ENCODE peak calls at places on chromosome 16, in six cellular contexts. K is lung, M is tibial artery, G is GM12865, W is lower leg skin, H is mesothelial cell of epicardium. O is an unnamed sample.

GRCh38 chr16:19223235-19223847 is 55.3 kb downstream of the SYT17 start:
- DNase-seq in M (no peak), H (no peak), K (no peak), G (peak; percentile 51), W (no peak), O (no peak)

GRCh38 chr16:79188115-79188779 is 412.3 kb downstream of the MAF start:
- DNase-seq in M (no peak), H (no peak), G (no peak), W (no peak), K (no peak), O (no peak)

GRCh38 chr16:2015117-2015946 is 4.3 kb upstream of the NPW start:
- DNase-seq in M (no peak), G (no peak), K (no peak), H (no peak), W (no peak), O (no peak)

GRCh38 chr16:6144441-6144840 is 1046.8 kb upstream of the EEF2KMT start:
- DNase-seq in K (no peak), M (no peak), W (no peak), H (no peak), G (no peak), O (no peak)

GRCh38 chr16:24430937-24431760 is 108.2 kb upstream of the RBBP6 start:
- DNase-seq in H (no peak), K (no peak), M (no peak), W (no peak), G (peak; percentile 73), O (no peak)

GRCh38 chr16:1538804-1539520 is 5.5 kb downstream of the TMEM204 start:
- DNase-seq in M (no peak), K (no peak), G (peak; percentile 45), W (no peak), H (no peak), O (peak; percentile 47)

GRCh38 chr16:86988920-86989715 is 328.1 kb downstream of the C16orf95 start:
- DNase-seq in W (no peak), K (no peak), H (no peak), G (no peak), M (no peak), O (no peak)

GRCh38 chr16:50153648-50154368 is 702 bp downstream of the TENT4B start:
- DNase-seq in W (no peak), M (peak; percentile 31), G (peak; percentile 52), H (peak; percentile 40), K (no peak), O (peak; percentile 56)

GRCh38 chr16:8645141-8645521 is 23.6 kb downstream of the METTL22 start:
- DNase-seq in M (no peak), K (no peak), W (no peak), G (no peak), H (no peak), O (no peak)

GRCh38 chr16:8644151-8644512 is 22.6 kb downstream of the METTL22 start:
- DNase-seq in W (no peak), K (peak; percentile 33), M (no peak), H (no peak), G (no peak), O (no peak)

GRCh38 chr16:8645831-8646230 is 24.3 kb downstream of the METTL22 start:
- DNase-seq in W (no peak), K (no peak), M (no peak), G (no peak), H (no peak), O (no peak)

GRCh38 chr16:8646271-8646670 is 24.8 kb downstream of the METTL22 start:
- DNase-seq in M (no peak), W (no peak), H (no peak), K (no peak), G (no peak), O (no peak)

GRCh38 chr16:8644513-8645140 is 23.1 kb downstream of the METTL22 start:
- DNase-seq in M (peak; percentile 42), H (no peak), K (peak; percentile 34), W (no peak), G (no peak), O (no peak)
- TF ChIP-seq CTCF in M (no peak), H (no peak), K (no peak), W (no peak), G (no peak), O (no peak)

GRCh38 chr16:52555572-52555971 is 8.6 kb upstream of the TOX3 start:
- DNase-seq in H (no peak), M (no peak), W (no peak), G (no peak), K (no peak), O (no peak)

GRCh38 chr16:52556083-52556482 is 9.1 kb upstream of the TOX3 start:
- DNase-seq in M (no peak), H (no peak), K (no peak), G (no peak), W (no peak), O (no peak)

GRCh38 chr16:52554334-52554733 is 7.4 kb upstream of the TOX3 start:
- DNase-seq in H (no peak), M (no peak), K (no peak), G (no peak), W (no peak), O (no peak)

GRCh38 chr16:52552643-52553042 is 5.7 kb upstream of the TOX3 start:
- DNase-seq in K (no peak), W (no peak), H (no peak), M (no peak), G (no peak), O (no peak)

GRCh38 chr16:52553322-52553721 is 6.4 kb upstream of the TOX3 start:
- DNase-seq in W (no peak), H (no peak), G (no peak), K (no peak), M (no peak), O (no peak)
- TF ChIP-seq CTCF in W (no peak), H (peak; percentile 32), G (peak; percentile 5), K (no peak), M (no peak), O (peak; percentile 14)

DNA sequence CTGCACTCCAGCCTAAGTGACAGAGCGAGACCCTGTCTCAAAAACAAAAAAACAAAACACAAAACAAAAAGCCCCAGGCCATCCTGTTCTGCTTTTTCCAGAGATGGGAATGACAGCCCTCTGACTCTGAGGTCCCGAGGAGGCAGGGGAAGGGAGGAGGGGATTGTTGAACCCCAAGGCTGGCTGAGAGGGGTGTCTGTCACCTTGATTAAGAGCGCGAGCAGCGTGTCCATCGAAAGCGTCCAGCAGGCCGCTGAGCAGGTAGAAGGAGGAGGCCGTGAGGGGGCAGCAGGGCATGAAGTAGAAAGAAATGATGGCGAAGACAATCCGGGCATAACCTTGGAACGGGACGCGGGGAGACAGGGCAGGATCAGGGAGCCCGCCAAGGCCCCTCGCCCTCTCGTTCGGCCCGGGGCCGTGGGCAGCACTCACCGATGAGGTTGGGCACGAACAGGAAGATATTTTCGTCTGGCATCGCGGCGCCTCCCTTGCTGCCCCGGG is 593 bp downstream of the CDIPT start:
- DNase-seq in W (no peak), H (no peak), M (no peak), G (peak; percentile 10), K (no peak), O (no peak)
- TF ChIP-seq CTCF in W (no peak), H (no peak), M (no peak), G (no peak), K (no peak), O (peak; percentile 25)

DNA sequence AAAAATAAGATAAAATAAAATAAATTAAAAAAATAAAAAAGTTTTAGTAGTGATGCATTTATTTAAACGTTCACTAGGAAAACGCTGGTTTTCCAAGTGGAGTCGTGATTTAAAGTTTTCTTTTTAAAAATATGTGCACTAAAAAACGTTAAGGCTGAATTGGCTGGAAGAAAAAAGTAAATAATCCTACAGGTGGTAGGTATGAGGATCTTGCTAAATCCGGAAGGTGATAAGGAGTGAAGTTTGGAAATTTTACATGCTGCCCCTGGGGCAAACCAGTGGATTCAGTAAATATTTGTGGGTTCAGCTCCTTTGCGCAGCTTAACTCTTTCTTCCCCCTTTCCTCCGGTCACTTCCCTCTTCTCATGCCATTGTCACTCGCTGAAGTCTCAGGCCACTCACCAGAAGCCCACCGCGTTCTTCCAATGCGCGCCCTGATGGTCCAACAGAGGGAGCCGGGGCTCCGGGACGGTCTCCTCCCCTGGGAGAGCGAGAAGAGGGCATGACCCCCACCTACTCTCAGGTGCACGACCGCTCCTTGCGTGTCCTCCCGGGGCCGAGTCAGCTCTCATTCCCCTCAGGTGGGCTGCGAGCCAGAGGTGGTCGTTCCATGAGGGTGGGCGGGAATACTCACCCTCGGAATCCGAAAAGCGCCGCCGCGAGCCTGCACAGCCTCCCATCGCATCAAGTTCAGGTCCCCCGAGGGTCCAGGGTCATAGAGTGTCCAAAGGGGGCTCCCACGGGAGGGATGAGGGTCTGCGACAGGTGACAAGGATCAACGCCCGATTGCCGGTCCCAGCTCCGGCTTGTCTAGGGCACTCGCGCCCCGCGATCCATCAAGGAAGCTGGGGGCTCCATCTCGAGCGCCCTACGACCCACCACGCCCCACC is 549 bp downstream of the CLN3 start:
- DNase-seq in W (peak; percentile 90), K (peak; percentile 46), M (peak; percentile 41), G (peak; percentile 39), H (peak; percentile 54), O (peak; percentile 24)
- TF ChIP-seq CTCF in W (no peak), K (no peak), M (peak; percentile 27), G (peak; percentile 11), H (no peak), O (no peak)

GRCh38 chr16:57893217-57893558 is 77.7 kb downstream of the CNGB1 start:
- DNase-seq in G (no peak), W (no peak), K (no peak), M (no peak), H (no peak), O (no peak)

GRCh38 chr16:57892041-57892440 is 78.9 kb downstream of the CNGB1 start:
- DNase-seq in G (no peak), H (no peak), K (no peak), M (no peak), W (no peak), O (no peak)

GRCh38 chr16:57892447-57893096 is 78.4 kb downstream of the CNGB1 start:
- DNase-seq in M (no peak), G (no peak), W (no peak), H (no peak), K (peak; percentile 41), O (no peak)

GRCh38 chr16:57894390-57895080 is 76.4 kb downstream of the CNGB1 start:
- DNase-seq in K (no peak), G (no peak), W (no peak), H (no peak), M (no peak), O (no peak)

GRCh38 chr16:57893559-57894389 is 77.2 kb downstream of the CNGB1 start:
- DNase-seq in H (no peak), K (peak; percentile 55), W (no peak), G (no peak), M (no peak), O (no peak)
- TF ChIP-seq CTCF in H (no peak), K (no peak), W (no peak), G (no peak), M (no peak), O (no peak)

DNA sequence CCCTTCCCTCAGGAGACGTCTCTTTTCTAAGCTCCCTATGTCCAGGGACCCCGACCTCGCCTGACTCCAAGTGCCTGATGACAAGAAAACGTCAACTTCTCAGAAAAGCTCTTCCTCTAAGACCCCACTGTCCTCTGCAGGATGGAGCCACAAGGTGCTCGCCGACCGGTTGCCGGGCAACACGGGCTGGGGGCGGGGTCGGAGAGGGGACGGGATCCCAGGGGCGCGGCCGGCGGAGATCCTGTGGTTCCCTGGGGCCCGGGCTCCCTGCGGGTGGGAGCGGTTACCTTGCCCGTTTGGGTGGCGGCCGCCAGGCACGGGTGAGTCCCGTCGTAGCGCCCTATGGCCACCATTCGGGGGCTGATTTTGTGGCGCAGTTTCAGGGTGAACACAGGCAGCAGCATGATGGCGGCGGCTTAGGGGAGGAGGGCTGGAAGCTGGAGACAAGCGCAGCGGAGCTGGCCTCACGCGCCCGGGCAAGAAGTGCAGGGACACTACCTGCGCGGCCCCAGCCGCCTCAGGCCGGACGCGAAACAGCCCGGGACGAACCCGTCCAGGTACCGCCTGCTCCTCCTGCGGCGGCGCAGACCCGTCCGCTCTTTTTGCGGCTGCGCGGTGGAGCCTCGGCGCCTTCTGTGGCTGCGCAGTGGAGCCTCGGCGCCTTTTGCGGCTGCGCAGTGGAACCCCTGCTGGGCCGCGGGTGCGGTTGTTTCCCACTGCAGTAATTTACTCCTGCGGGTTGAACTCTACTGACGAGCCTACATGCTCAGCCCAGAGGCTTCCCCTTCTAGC is at the start of gene BBS2:
- DNase-seq in G (peak; percentile 92), H (peak; percentile 95), W (peak; percentile 97), K (peak; percentile 89), M (peak; percentile 86), O (peak; percentile 94)
- TF ChIP-seq CTCF in G (no peak), H (no peak), W (no peak), K (no peak), M (peak; percentile 26), O (no peak)